ENCODE peak calls at places on chromosomes 1 and 21, in four cellular contexts. One of them, this sample, is unnamed.

GRCh38 chr1:101242331-101243050 is 5.7 kb downstream of the S1PR1 start:
- DNase-seq in IMR-90: no peak
- DNase-seq in GM12878: no peak
- DNase-seq in endothelial cell of umbilical vein: peak; percentile 97
- DNase-seq in this sample: no peak

GRCh38 chr1:225480825-225481434 is 53.1 kb upstream of the LBR start:
- DNase-seq in GM12878: no peak
- DNase-seq in endothelial cell of umbilical vein: peak; percentile 54
- DNase-seq in IMR-90: no peak
- DNase-seq in this sample: peak; percentile 80

GRCh38 chr1:98322966-98323365 is 338.6 kb upstream of the SNX7 start:
- DNase-seq in GM12878: no peak
- DNase-seq in endothelial cell of umbilical vein: no peak
- DNase-seq in IMR-90: peak; percentile 28
- DNase-seq in this sample: no peak

GRCh38 chr21:27189870-27190269 is 223.0 kb upstream of the ADAMTS5 start:
- DNase-seq in GM12878: no peak
- DNase-seq in endothelial cell of umbilical vein: no peak
- DNase-seq in IMR-90: no peak
- DNase-seq in this sample: no peak

GRCh38 chr1:198726455-198726854 is 87.6 kb downstream of the PTPRC start:
- DNase-seq in IMR-90: peak; percentile 88
- DNase-seq in GM12878: no peak
- DNase-seq in endothelial cell of umbilical vein: peak; percentile 76
- DNase-seq in this sample: no peak

GRCh38 chr1:101757985-101758384 is 238.7 kb downstream of the OLFM3 start:
- DNase-seq in IMR-90: no peak
- DNase-seq in endothelial cell of umbilical vein: no peak
- DNase-seq in GM12878: no peak
- DNase-seq in this sample: no peak

GRCh38 chr1:177589166-177589565 is 380.7 kb downstream of the SEC16B start:
- DNase-seq in endothelial cell of umbilical vein: no peak
- DNase-seq in IMR-90: no peak
- DNase-seq in GM12878: no peak
- DNase-seq in this sample: no peak

GRCh38 chr1:21882721-21883415 is 54.2 kb downstream of the HSPG2 start:
- DNase-seq in GM12878: no peak
- DNase-seq in endothelial cell of umbilical vein: no peak
- DNase-seq in IMR-90: no peak
- DNase-seq in this sample: no peak

GRCh38 chr21:34869541-34869940 is 179.6 kb downstream of the RUNX1 start:
- DNase-seq in endothelial cell of umbilical vein: no peak
- DNase-seq in IMR-90: no peak
- DNase-seq in GM12878: no peak
- DNase-seq in this sample: no peak

GRCh38 chr1:70072239-70072751 is 133.1 kb downstream of the LRRC40 start:
- DNase-seq in IMR-90: peak; percentile 79
- DNase-seq in endothelial cell of umbilical vein: no peak
- DNase-seq in GM12878: no peak
- DNase-seq in this sample: no peak

GRCh38 chr1:67832737-67833594 is at the start of gene GNG12:
- DNase-seq in GM12878: no peak
- DNase-seq in endothelial cell of umbilical vein: peak; percentile 83
- DNase-seq in IMR-90: peak; percentile 73
- DNase-seq in this sample: peak; percentile 67

GRCh38 chr1:160618763-160619274 is 28.0 kb downstream of the SLAMF1 start:
- DNase-seq in IMR-90: no peak
- DNase-seq in GM12878: no peak
- DNase-seq in endothelial cell of umbilical vein: no peak
- DNase-seq in this sample: peak; percentile 45

GRCh38 chr21:45846373-45847160 is 135.0 kb upstream of the COL6A1 start:
- DNase-seq in endothelial cell of umbilical vein: no peak
- DNase-seq in IMR-90: peak; percentile 14
- DNase-seq in GM12878: no peak
- DNase-seq in this sample: no peak

GRCh38 chr1:220775238-220775853 is 11.4 kb upstream of the MTARC1 start:
- DNase-seq in GM12878: no peak
- DNase-seq in IMR-90: no peak
- DNase-seq in endothelial cell of umbilical vein: peak; percentile 49
- DNase-seq in this sample: peak; percentile 56
- TF ChIP-seq FOS in GM12878: no peak
- TF ChIP-seq FOS in IMR-90: no peak
- TF ChIP-seq FOS in endothelial cell of umbilical vein: no peak
- TF ChIP-seq FOS in this sample: no peak

DNA sequence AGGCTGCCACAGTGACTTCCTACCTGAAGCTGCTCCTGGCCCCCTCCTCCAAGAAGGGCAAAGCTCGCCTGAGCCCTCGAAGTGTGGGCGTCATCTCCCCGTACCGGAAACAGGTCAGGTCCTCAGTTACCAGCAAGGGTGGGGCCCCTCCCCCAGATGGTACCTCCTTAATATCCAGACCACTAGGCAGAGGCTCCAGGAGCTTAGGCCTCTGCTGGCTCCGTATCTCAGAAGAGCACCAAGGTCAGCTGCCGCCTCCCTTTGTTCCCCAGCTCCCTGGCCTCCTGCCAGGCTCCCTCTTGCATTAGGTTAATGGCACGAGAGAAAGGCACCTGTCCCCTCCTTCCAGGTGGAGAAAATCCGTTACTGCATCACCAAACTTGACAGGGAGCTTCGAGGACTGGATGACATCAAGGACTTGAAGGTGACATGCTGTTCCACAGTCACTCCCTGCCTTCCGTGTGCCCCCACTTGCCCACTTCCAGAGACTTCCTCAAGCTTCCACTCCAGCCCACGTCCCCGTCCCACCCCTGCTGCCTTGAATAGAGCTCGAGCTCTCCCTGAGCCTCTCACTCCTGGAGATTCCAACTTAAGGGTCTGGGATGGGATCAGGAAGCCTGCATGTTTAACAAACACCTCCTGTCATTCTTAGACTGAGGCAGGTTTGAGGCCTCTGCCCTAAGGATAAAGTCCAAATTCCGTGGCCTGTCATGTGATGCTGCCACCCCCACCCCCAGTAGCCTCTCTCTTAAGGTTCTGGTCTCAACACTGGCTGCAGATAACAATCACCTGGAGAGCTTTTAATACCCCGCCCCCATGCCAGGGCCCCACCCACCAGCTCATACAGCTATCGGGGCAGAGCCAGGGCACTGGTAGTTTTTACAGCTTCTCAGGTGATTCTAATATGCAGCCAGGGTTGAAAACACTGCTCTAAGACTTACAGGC is 8.3 kb downstream of the RHOC start:
- DNase-seq in endothelial cell of umbilical vein: peak; percentile 23
- DNase-seq in GM12878: no peak
- DNase-seq in IMR-90: no peak
- DNase-seq in this sample: peak; percentile 82
- TF ChIP-seq FOS in endothelial cell of umbilical vein: no peak
- TF ChIP-seq FOS in GM12878: no peak
- TF ChIP-seq FOS in IMR-90: no peak
- TF ChIP-seq FOS in this sample: no peak

DNA sequence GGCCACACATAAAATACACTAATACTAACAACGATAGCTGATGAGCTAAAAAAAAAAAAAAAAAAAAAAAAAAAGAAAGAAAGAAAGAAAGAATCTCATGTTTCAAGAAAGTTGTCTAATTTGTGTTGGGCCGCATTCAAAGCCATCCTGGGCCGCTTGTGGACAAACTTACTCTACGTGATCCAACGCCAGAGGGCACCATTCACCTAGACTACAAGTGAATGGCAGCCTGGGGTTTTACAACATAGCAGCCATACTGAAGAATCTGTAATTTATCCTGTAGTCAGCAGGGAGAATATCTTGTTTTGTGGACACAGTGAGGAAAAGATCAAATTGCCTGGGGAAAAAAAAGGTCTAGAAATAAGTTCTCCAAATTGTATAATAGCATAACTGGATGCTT is 47.0 kb downstream of the CYP2J2 start:
- DNase-seq in GM12878: no peak
- DNase-seq in IMR-90: peak; percentile 52
- DNase-seq in endothelial cell of umbilical vein: peak; percentile 67
- DNase-seq in this sample: peak; percentile 28
- TF ChIP-seq FOS in GM12878: no peak
- TF ChIP-seq FOS in IMR-90: no peak
- TF ChIP-seq FOS in endothelial cell of umbilical vein: no peak
- TF ChIP-seq FOS in this sample: no peak

DNA sequence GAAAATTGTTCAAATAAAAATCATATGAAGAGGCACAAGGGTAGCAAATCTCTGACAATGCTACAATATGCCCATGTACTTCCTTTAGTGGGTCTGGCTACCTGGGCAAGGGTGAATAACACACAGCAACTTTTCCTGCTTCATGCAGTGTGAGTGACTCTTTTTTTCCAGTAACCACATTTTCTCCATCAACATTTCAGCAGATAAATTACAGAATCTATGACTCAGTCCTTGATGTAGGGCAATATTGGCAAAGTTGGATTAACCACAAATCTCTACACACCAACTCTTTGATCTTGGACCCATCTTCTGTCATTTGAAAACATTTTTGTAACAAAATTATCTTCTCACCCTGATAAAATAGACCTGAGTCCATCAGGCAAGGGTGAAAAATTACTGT is 31.7 kb downstream of the ERICH3 start:
- DNase-seq in endothelial cell of umbilical vein: no peak
- DNase-seq in IMR-90: no peak
- DNase-seq in GM12878: no peak
- DNase-seq in this sample: no peak
- TF ChIP-seq FOS in endothelial cell of umbilical vein: no peak
- TF ChIP-seq FOS in IMR-90: no peak
- TF ChIP-seq FOS in GM12878: no peak
- TF ChIP-seq FOS in this sample: no peak

This sample was measured in K562.